ENCODE peak calls at places on chromosomes 2 and 18, in eight cellular contexts. F, Z, M, H, X, O, J and U are unnamed samples.

GRCh38 chr18:45962866-45963265 is 4.3 kb downstream of the EPG5 start:
- DNase-seq in O (no peak), H (no peak), F (no peak), X (no peak), Z (no peak), J (no peak), M (no peak), U (no peak)

GRCh38 chr2:235105821-235106359 is 154.1 kb downstream of the SH3BP4 start:
- DNase-seq in Z (no peak), H (no peak), O (no peak), M (no peak), X (no peak), F (no peak), J (no peak), U (no peak)

GRCh38 chr2:197919487-197919886 is 115.1 kb downstream of the PLCL1 start:
- DNase-seq in Z (no peak), M (no peak), J (no peak), H (no peak), X (no peak), F (no peak), O (no peak), U (no peak)

GRCh38 chr2:150911766-150912280 is 349.8 kb downstream of the RBM43 start:
- DNase-seq in F (no peak), X (no peak), H (peak), O (peak), J (peak), M (no peak), Z (no peak), U (no peak)

GRCh38 chr2:7098816-7099215 is 181.6 kb downstream of the RNF144A start:
- DNase-seq in F (no peak), H (no peak), X (no peak), O (no peak), J (no peak), Z (no peak), M (no peak), U (no peak)

GRCh38 chr2:25127631-25128030 is 40.7 kb downstream of the POMC start:
- DNase-seq in O (no peak), J (no peak), X (no peak), H (no peak), Z (no peak), M (no peak), F (no peak), U (no peak)

GRCh38 chr2:29130295-29130694 is 15.1 kb downstream of the CLIP4 start:
- DNase-seq in H (peak), O (no peak), F (peak), Z (no peak), X (no peak), J (peak), M (no peak), U (peak)

GRCh38 chr2:86072271-86072858 is 33.3 kb downstream of the POLR1A start:
- DNase-seq in H (peak), X (no peak), J (peak), F (peak), Z (no peak), M (peak), O (peak), U (no peak)

GRCh38 chr2:121662651-121663050 is 13.4 kb upstream of the CLASP1 start:
- DNase-seq in J (no peak), O (no peak), M (no peak), Z (no peak), H (no peak), F (no peak), X (no peak), U (no peak)

GRCh38 chr2:113795405-113795920 is 39.0 kb upstream of the SLC35F5 start:
- DNase-seq in F (no peak), X (no peak), Z (no peak), M (no peak), H (no peak), O (no peak), J (no peak), U (no peak)

GRCh38 chr2:241629762-241630435 is 7.1 kb downstream of the THAP4 start:
- DNase-seq in H (no peak), J (no peak), X (no peak), M (no peak), O (no peak), F (no peak), Z (no peak), U (no peak)

GRCh38 chr2:42809131-42809875 is 16.9 kb upstream of the HAAO start:
- DNase-seq in H (no peak), Z (no peak), F (peak), X (no peak), M (no peak), O (no peak), J (no peak), U (no peak)

GRCh38 chr2:37635359-37636208 is 35.9 kb downstream of the CDC42EP3 start:
- DNase-seq in J (no peak), H (peak), F (peak), Z (peak), O (no peak), M (no peak), X (peak), U (peak)

GRCh38 chr2:217220228-217221013 is 360.6 kb upstream of the TNP1 start:
- DNase-seq in F (no peak), H (no peak), Z (no peak), M (no peak), O (peak), J (no peak), X (no peak), U (no peak)